ENCODE peak calls at places on chromosomes 13 and 19, in seven cellular contexts. One of them, this sample, is unnamed.

GRCh38 chr13:40351537-40352384 is 314.7 kb downstream of the FOXO1 start:
- DNase-seq in brain microvascular endothelial cell: no peak
- DNase-seq in HCT116: no peak
- DNase-seq in lower leg skin: no peak
- DNase-seq in stomach: no peak
- DNase-seq in epithelial cell of esophagus: no peak
- DNase-seq in SK-N-SH: no peak
- DNase-seq in this sample: no peak

GRCh38 chr13:74210693-74211393 is 76.6 kb upstream of the KLF12 start:
- DNase-seq in brain microvascular endothelial cell: peak
- DNase-seq in stomach: peak
- DNase-seq in epithelial cell of esophagus: peak
- DNase-seq in HCT116: no peak
- DNase-seq in lower leg skin: no peak
- DNase-seq in SK-N-SH: peak
- DNase-seq in this sample: peak

GRCh38 chr13:110363009-110363408 is 55.9 kb downstream of the COL4A2 start:
- DNase-seq in lower leg skin: no peak
- DNase-seq in HCT116: peak
- DNase-seq in epithelial cell of esophagus: no peak
- DNase-seq in SK-N-SH: no peak
- DNase-seq in brain microvascular endothelial cell: peak
- DNase-seq in stomach: no peak
- DNase-seq in this sample: no peak

GRCh38 chr19:48329167-48329891 is 4.0 kb downstream of the EMP3 start:
- DNase-seq in lower leg skin: no peak
- DNase-seq in epithelial cell of esophagus: peak
- DNase-seq in SK-N-SH: no peak
- DNase-seq in brain microvascular endothelial cell: no peak
- DNase-seq in HCT116: no peak
- DNase-seq in stomach: no peak
- DNase-seq in this sample: no peak

GRCh38 chr13:96782186-96782585 is 212.1 kb downstream of the OXGR1 start:
- DNase-seq in SK-N-SH: no peak
- DNase-seq in lower leg skin: no peak
- DNase-seq in brain microvascular endothelial cell: no peak
- DNase-seq in stomach: no peak
- DNase-seq in HCT116: no peak
- DNase-seq in epithelial cell of esophagus: no peak
- DNase-seq in this sample: no peak

GRCh38 chr13:74771964-74772363 is 637.8 kb upstream of the KLF12 start:
- DNase-seq in brain microvascular endothelial cell: peak
- DNase-seq in HCT116: no peak
- DNase-seq in epithelial cell of esophagus: peak
- DNase-seq in SK-N-SH: no peak
- DNase-seq in stomach: no peak
- DNase-seq in lower leg skin: no peak
- DNase-seq in this sample: peak

GRCh38 chr19:12937243-12938053 is 961 bp upstream of the CALR start:
- DNase-seq in SK-N-SH: peak
- DNase-seq in HCT116: no peak
- DNase-seq in epithelial cell of esophagus: no peak
- DNase-seq in stomach: peak
- DNase-seq in brain microvascular endothelial cell: peak
- DNase-seq in lower leg skin: no peak
- DNase-seq in this sample: peak

GRCh38 chr19:50399368-50399745 is 15.2 kb downstream of the POLD1 start:
- DNase-seq in brain microvascular endothelial cell: no peak
- DNase-seq in stomach: no peak
- DNase-seq in lower leg skin: no peak
- DNase-seq in epithelial cell of esophagus: no peak
- DNase-seq in HCT116: no peak
- DNase-seq in SK-N-SH: no peak
- DNase-seq in this sample: no peak

GRCh38 chr13:40963927-40964326 is 55.2 kb downstream of the ELF1 start:
- DNase-seq in stomach: no peak
- DNase-seq in lower leg skin: no peak
- DNase-seq in brain microvascular endothelial cell: no peak
- DNase-seq in SK-N-SH: no peak
- DNase-seq in HCT116: peak
- DNase-seq in epithelial cell of esophagus: peak
- DNase-seq in this sample: peak

GRCh38 chr13:109369357-109370052 is 416.9 kb downstream of the IRS2 start:
- DNase-seq in HCT116: no peak
- DNase-seq in lower leg skin: no peak
- DNase-seq in SK-N-SH: peak
- DNase-seq in brain microvascular endothelial cell: no peak
- DNase-seq in epithelial cell of esophagus: no peak
- DNase-seq in stomach: no peak
- DNase-seq in this sample: no peak

GRCh38 chr19:3932931-3933810 is at the start of gene NMRK2:
- DNase-seq in lower leg skin: no peak
- DNase-seq in SK-N-SH: peak
- DNase-seq in epithelial cell of esophagus: no peak
- DNase-seq in HCT116: no peak
- DNase-seq in brain microvascular endothelial cell: no peak
- DNase-seq in stomach: no peak
- DNase-seq in this sample: no peak

GRCh38 chr13:102033719-102034446 is 368.0 kb downstream of the FGF14 start:
- DNase-seq in SK-N-SH: no peak
- DNase-seq in brain microvascular endothelial cell: no peak
- DNase-seq in HCT116: no peak
- DNase-seq in epithelial cell of esophagus: no peak
- DNase-seq in lower leg skin: no peak
- DNase-seq in stomach: no peak
- DNase-seq in this sample: no peak

GRCh38 chr19:48308695-48309586 is 16.4 kb upstream of the EMP3 start:
- DNase-seq in lower leg skin: no peak
- DNase-seq in SK-N-SH: no peak
- DNase-seq in stomach: no peak
- DNase-seq in epithelial cell of esophagus: peak
- DNase-seq in HCT116: no peak
- DNase-seq in brain microvascular endothelial cell: no peak
- DNase-seq in this sample: peak

GRCh38 chr13:99652901-99653300 is 151.6 kb downstream of the TM9SF2 start:
- DNase-seq in HCT116: no peak
- DNase-seq in lower leg skin: no peak
- DNase-seq in SK-N-SH: no peak
- DNase-seq in brain microvascular endothelial cell: no peak
- DNase-seq in epithelial cell of esophagus: no peak
- DNase-seq in stomach: no peak
- DNase-seq in this sample: no peak

GRCh38 chr19:57872450-57872849 is 16.4 kb downstream of the ZNF814 start:
- DNase-seq in epithelial cell of esophagus: no peak
- DNase-seq in stomach: no peak
- DNase-seq in lower leg skin: no peak
- DNase-seq in HCT116: no peak
- DNase-seq in SK-N-SH: no peak
- DNase-seq in brain microvascular endothelial cell: no peak
- DNase-seq in this sample: no peak

DNA sequence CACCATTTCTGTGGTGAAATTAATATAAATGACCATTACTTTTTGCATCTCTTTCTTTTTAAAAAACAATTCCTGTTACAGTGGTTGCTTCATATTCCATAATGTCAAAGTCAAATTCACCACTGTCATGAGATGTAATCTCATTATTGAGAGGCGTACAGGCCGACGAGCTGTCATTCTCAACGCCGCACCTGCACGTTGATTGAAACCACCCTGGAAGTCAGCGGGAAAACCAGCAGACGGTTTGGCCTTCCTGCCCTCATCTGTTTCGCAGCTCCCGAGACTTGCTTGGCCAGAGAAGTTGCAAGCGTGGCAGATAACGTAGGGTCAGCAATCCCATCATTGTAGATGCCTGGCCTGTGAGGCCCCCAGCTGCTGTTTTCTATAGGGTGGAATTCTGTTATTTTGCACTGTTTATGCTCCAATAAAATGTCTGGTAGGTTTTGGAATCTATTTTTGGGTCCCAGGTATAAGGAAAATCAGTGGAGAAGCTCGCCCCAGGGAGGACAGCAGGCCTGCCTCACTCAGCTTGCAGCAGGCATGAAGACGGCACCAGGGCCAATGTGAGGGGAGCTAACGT is 153.4 kb downstream of the SOX1 start:
- DNase-seq in HCT116: no peak
- DNase-seq in stomach: no peak
- DNase-seq in SK-N-SH: no peak
- DNase-seq in lower leg skin: peak
- DNase-seq in epithelial cell of esophagus: no peak
- DNase-seq in brain microvascular endothelial cell: no peak
- DNase-seq in this sample: no peak
- H3K4me3 ChIP-seq in HCT116: no peak
- H3K4me3 ChIP-seq in stomach: no peak
- H3K4me3 ChIP-seq in SK-N-SH: no peak
- H3K4me3 ChIP-seq in lower leg skin: no peak
- H3K4me3 ChIP-seq in epithelial cell of esophagus: no peak
- H3K4me3 ChIP-seq in brain microvascular endothelial cell: no peak
- H3K4me3 ChIP-seq in this sample: no peak

DNA sequence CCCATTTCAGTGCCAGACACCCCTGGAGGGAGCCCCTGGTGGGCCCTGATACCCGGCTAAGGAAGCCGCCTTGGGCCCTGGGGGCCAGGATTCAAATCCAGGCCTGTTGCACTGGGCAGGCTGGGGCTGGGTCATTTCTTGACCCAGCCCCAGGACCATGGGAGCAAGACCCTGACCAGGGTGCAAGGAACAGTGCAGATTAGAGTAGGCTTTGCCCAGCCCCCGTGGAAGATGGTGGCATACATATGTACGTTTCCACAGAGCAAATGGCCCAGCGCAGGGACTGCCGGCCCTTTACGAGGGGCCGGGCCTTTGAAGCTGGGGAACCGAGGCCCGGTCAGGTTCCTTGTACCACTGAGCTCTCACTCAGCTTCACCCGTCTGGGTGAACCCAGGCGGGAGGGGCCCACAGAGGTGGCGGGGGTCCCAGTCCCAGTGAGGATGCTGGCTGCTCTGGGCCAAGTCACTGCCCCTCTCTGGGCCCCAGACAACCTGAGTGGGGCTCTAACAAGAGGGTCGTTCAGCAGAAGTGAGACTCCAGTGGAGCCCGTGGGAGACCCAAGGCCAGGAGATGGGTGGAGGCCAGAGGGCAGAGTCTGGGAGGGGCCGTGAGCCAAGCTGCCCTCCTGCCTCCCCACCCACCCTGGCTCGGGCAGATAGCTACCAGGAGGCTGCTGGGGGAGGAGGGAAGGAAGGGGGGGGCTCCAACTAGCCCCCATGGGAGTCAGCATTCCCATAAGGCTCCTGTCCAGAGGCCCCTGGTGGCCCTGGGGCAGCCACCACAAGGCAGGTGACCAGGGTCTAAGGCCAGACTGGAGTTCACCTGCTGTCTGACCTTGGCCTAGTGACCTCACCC is 2.7 kb downstream of the MKNK2 start:
- DNase-seq in lower leg skin: no peak
- DNase-seq in epithelial cell of esophagus: no peak
- DNase-seq in SK-N-SH: no peak
- DNase-seq in brain microvascular endothelial cell: no peak
- DNase-seq in stomach: no peak
- DNase-seq in HCT116: no peak
- DNase-seq in this sample: no peak
- H3K4me3 ChIP-seq in lower leg skin: peak
- H3K4me3 ChIP-seq in epithelial cell of esophagus: peak
- H3K4me3 ChIP-seq in SK-N-SH: no peak
- H3K4me3 ChIP-seq in brain microvascular endothelial cell: no peak
- H3K4me3 ChIP-seq in stomach: peak
- H3K4me3 ChIP-seq in HCT116: peak
- H3K4me3 ChIP-seq in this sample: no peak

GRCh38 chr13:50993371-50993770 is 83.8 kb downstream of the RNASEH2B start:
- DNase-seq in brain microvascular endothelial cell: no peak
- DNase-seq in lower leg skin: no peak
- DNase-seq in stomach: no peak
- DNase-seq in SK-N-SH: no peak
- DNase-seq in HCT116: no peak
- DNase-seq in epithelial cell of esophagus: no peak
- DNase-seq in this sample: no peak
- H3K4me3 ChIP-seq in brain microvascular endothelial cell: no peak
- H3K4me3 ChIP-seq in lower leg skin: no peak
- H3K4me3 ChIP-seq in stomach: no peak
- H3K4me3 ChIP-seq in SK-N-SH: no peak
- H3K4me3 ChIP-seq in HCT116: no peak
- H3K4me3 ChIP-seq in epithelial cell of esophagus: no peak
- H3K4me3 ChIP-seq in this sample: no peak

DNA sequence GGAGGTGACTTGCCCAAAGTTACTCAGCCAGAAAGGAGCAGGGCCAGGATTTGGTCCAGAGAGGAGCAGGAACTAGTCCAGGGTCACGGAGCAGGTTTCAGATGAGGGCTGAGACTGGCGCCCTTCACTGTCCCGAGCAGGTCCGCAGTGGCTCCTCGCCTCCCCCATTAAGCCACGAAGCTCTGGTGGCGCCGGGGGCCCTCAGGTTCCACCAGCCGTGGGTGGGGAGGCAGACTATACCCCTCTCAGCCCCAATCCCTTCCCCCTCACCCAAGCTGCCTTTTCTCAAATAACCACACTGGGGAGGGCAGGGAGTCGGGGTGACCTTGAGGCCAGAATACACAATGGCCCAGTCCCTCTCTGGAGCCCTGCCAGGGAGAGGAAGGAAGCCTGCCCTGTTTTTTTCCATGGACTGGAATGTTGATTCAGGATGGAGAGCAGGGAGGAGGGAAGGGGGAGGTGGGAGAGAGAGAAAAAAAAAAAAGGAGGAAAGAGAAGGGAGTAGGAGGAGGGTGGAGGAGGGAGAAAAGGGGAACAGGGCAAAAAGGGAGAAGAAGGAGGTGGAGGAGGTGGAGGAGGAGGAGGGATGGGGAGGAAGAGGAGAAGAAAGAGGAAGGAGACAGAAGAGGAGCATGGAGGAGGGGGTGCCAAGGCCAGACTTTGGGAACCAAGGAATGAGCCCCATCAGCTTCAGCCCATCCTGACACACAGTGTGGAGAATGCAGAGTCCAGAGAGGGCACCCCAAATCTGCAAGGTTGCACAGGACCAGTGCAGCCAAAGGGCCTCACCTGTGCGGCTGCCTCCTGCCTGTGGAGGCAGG is 19.7 kb downstream of the CEACAM16 start:
- DNase-seq in HCT116: no peak
- DNase-seq in brain microvascular endothelial cell: no peak
- DNase-seq in stomach: peak
- DNase-seq in epithelial cell of esophagus: no peak
- DNase-seq in lower leg skin: no peak
- DNase-seq in SK-N-SH: no peak
- DNase-seq in this sample: peak
- H3K4me3 ChIP-seq in HCT116: no peak
- H3K4me3 ChIP-seq in brain microvascular endothelial cell: peak
- H3K4me3 ChIP-seq in stomach: no peak
- H3K4me3 ChIP-seq in epithelial cell of esophagus: no peak
- H3K4me3 ChIP-seq in lower leg skin: no peak
- H3K4me3 ChIP-seq in SK-N-SH: peak
- H3K4me3 ChIP-seq in this sample: peak

GRCh38 chr13:79407349-79407979 is 1.4 kb upstream of the RBM26 start:
- DNase-seq in epithelial cell of esophagus: no peak
- DNase-seq in HCT116: no peak
- DNase-seq in SK-N-SH: no peak
- DNase-seq in stomach: no peak
- DNase-seq in brain microvascular endothelial cell: no peak
- DNase-seq in lower leg skin: no peak
- DNase-seq in this sample: no peak
- H3K4me3 ChIP-seq in epithelial cell of esophagus: peak
- H3K4me3 ChIP-seq in HCT116: peak
- H3K4me3 ChIP-seq in SK-N-SH: peak
- H3K4me3 ChIP-seq in stomach: peak
- H3K4me3 ChIP-seq in brain microvascular endothelial cell: no peak
- H3K4me3 ChIP-seq in lower leg skin: no peak
- H3K4me3 ChIP-seq in this sample: no peak